ENCODE peak calls at places on chromosomes 6 and 20, in ten cellular contexts. One of them, this sample, is unnamed.

GRCh38 chr6:152094992-152095592 is 287.6 kb downstream of the ESR1 start:
- DNase-seq in nephron progenitor cell: no peak
- DNase-seq in activated T-cell treated with anti-CD3 and anti-CD28 coated beads, Interleukin-2, amount 50 U/mL, for 48 hours: peak; percentile 53
- DNase-seq in NCI-H774: no peak
- DNase-seq in frontal cortex: no peak
- DNase-seq in T-helper 1 cell: no peak
- DNase-seq in BJ: peak; percentile 99
- DNase-seq in endodermal cell: peak; percentile 60
- DNase-seq in HT-29: peak; percentile 74
- DNase-seq in CD4-positive, alpha-beta memory T cell: no peak
- DNase-seq in this sample: no peak

GRCh38 chr6:148761532-148761951 is 14.7 kb downstream of the UST start:
- DNase-seq in nephron progenitor cell: no peak
- DNase-seq in activated T-cell treated with anti-CD3 and anti-CD28 coated beads, Interleukin-2, amount 50 U/mL, for 48 hours: peak; percentile 40
- DNase-seq in NCI-H774: no peak
- DNase-seq in frontal cortex: no peak
- DNase-seq in T-helper 1 cell: peak; percentile 44
- DNase-seq in BJ: no peak
- DNase-seq in endodermal cell: peak; percentile 67
- DNase-seq in HT-29: no peak
- DNase-seq in CD4-positive, alpha-beta memory T cell: peak; percentile 72
- DNase-seq in this sample: no peak

GRCh38 chr6:46651006-46651405 is 1.6 kb downstream of the CYP39A1 start:
- DNase-seq in nephron progenitor cell: no peak
- DNase-seq in activated T-cell treated with anti-CD3 and anti-CD28 coated beads, Interleukin-2, amount 50 U/mL, for 48 hours: no peak
- DNase-seq in NCI-H774: no peak
- DNase-seq in frontal cortex: no peak
- DNase-seq in T-helper 1 cell: no peak
- DNase-seq in BJ: no peak
- DNase-seq in endodermal cell: no peak
- DNase-seq in HT-29: no peak
- DNase-seq in CD4-positive, alpha-beta memory T cell: no peak
- DNase-seq in this sample: no peak

GRCh38 chr6:152124432-152125074 is 317.1 kb downstream of the ESR1 start:
- DNase-seq in nephron progenitor cell: no peak
- DNase-seq in activated T-cell treated with anti-CD3 and anti-CD28 coated beads, Interleukin-2, amount 50 U/mL, for 48 hours: no peak
- DNase-seq in NCI-H774: no peak
- DNase-seq in frontal cortex: peak; percentile 28
- DNase-seq in T-helper 1 cell: no peak
- DNase-seq in BJ: peak; percentile 18
- DNase-seq in endodermal cell: no peak
- DNase-seq in HT-29: peak; percentile 56
- DNase-seq in CD4-positive, alpha-beta memory T cell: peak; percentile 34
- DNase-seq in this sample: peak; percentile 15

GRCh38 chr6:168563656-168564055 is 122.7 kb downstream of the SMOC2 start:
- DNase-seq in nephron progenitor cell: no peak
- DNase-seq in activated T-cell treated with anti-CD3 and anti-CD28 coated beads, Interleukin-2, amount 50 U/mL, for 48 hours: no peak
- DNase-seq in NCI-H774: no peak
- DNase-seq in frontal cortex: no peak
- DNase-seq in T-helper 1 cell: no peak
- DNase-seq in BJ: no peak
- DNase-seq in endodermal cell: peak; percentile 81
- DNase-seq in HT-29: no peak
- DNase-seq in CD4-positive, alpha-beta memory T cell: no peak
- DNase-seq in this sample: no peak

GRCh38 chr6:47687432-47687831 is 10.9 kb upstream of the ADGRF4 start:
- DNase-seq in nephron progenitor cell: no peak
- DNase-seq in activated T-cell treated with anti-CD3 and anti-CD28 coated beads, Interleukin-2, amount 50 U/mL, for 48 hours: no peak
- DNase-seq in NCI-H774: peak; percentile 17
- DNase-seq in frontal cortex: no peak
- DNase-seq in T-helper 1 cell: no peak
- DNase-seq in BJ: no peak
- DNase-seq in endodermal cell: no peak
- DNase-seq in HT-29: no peak
- DNase-seq in CD4-positive, alpha-beta memory T cell: no peak
- DNase-seq in this sample: no peak

GRCh38 chr6:142408409-142408808 is 106.6 kb downstream of the ADGRG6 start:
- DNase-seq in nephron progenitor cell: no peak
- DNase-seq in activated T-cell treated with anti-CD3 and anti-CD28 coated beads, Interleukin-2, amount 50 U/mL, for 48 hours: no peak
- DNase-seq in NCI-H774: no peak
- DNase-seq in frontal cortex: no peak
- DNase-seq in T-helper 1 cell: no peak
- DNase-seq in BJ: no peak
- DNase-seq in endodermal cell: no peak
- DNase-seq in HT-29: no peak
- DNase-seq in CD4-positive, alpha-beta memory T cell: no peak
- DNase-seq in this sample: no peak

GRCh38 chr20:51221791-51222408 is 199.0 kb upstream of the KCNG1 start:
- DNase-seq in nephron progenitor cell: peak; percentile 9
- DNase-seq in activated T-cell treated with anti-CD3 and anti-CD28 coated beads, Interleukin-2, amount 50 U/mL, for 48 hours: no peak
- DNase-seq in NCI-H774: no peak
- DNase-seq in frontal cortex: no peak
- DNase-seq in T-helper 1 cell: no peak
- DNase-seq in BJ: peak; percentile 23
- DNase-seq in endodermal cell: peak; percentile 91
- DNase-seq in HT-29: peak; percentile 24
- DNase-seq in CD4-positive, alpha-beta memory T cell: no peak
- DNase-seq in this sample: no peak

GRCh38 chr6:130421567-130421966 is 55.8 kb downstream of the TMEM200A start:
- DNase-seq in nephron progenitor cell: no peak
- DNase-seq in activated T-cell treated with anti-CD3 and anti-CD28 coated beads, Interleukin-2, amount 50 U/mL, for 48 hours: no peak
- DNase-seq in NCI-H774: no peak
- DNase-seq in frontal cortex: no peak
- DNase-seq in T-helper 1 cell: no peak
- DNase-seq in BJ: peak; percentile 29
- DNase-seq in endodermal cell: no peak
- DNase-seq in HT-29: no peak
- DNase-seq in CD4-positive, alpha-beta memory T cell: no peak
- DNase-seq in this sample: no peak

GRCh38 chr6:42028234-42029061 is 21.9 kb upstream of the TAF8 start:
- DNase-seq in nephron progenitor cell: no peak
- DNase-seq in activated T-cell treated with anti-CD3 and anti-CD28 coated beads, Interleukin-2, amount 50 U/mL, for 48 hours: no peak
- DNase-seq in NCI-H774: no peak
- DNase-seq in frontal cortex: no peak
- DNase-seq in T-helper 1 cell: no peak
- DNase-seq in BJ: no peak
- DNase-seq in endodermal cell: peak; percentile 81
- DNase-seq in HT-29: no peak
- DNase-seq in CD4-positive, alpha-beta memory T cell: no peak
- DNase-seq in this sample: no peak

GRCh38 chr6:150029276-150029675 is 3.9 kb upstream of the RAET1L start:
- DNase-seq in nephron progenitor cell: no peak
- DNase-seq in activated T-cell treated with anti-CD3 and anti-CD28 coated beads, Interleukin-2, amount 50 U/mL, for 48 hours: no peak
- DNase-seq in NCI-H774: no peak
- DNase-seq in frontal cortex: no peak
- DNase-seq in T-helper 1 cell: no peak
- DNase-seq in BJ: no peak
- DNase-seq in endodermal cell: no peak
- DNase-seq in HT-29: no peak
- DNase-seq in CD4-positive, alpha-beta memory T cell: no peak
- DNase-seq in this sample: no peak

GRCh38 chr6:80331522-80331921 is 225.1 kb downstream of the BCKDHB start:
- DNase-seq in nephron progenitor cell: no peak
- DNase-seq in activated T-cell treated with anti-CD3 and anti-CD28 coated beads, Interleukin-2, amount 50 U/mL, for 48 hours: no peak
- DNase-seq in NCI-H774: peak; percentile 82
- DNase-seq in frontal cortex: no peak
- DNase-seq in T-helper 1 cell: no peak
- DNase-seq in BJ: no peak
- DNase-seq in endodermal cell: no peak
- DNase-seq in HT-29: no peak
- DNase-seq in CD4-positive, alpha-beta memory T cell: no peak
- DNase-seq in this sample: peak; percentile 57

GRCh38 chr20:47220161-47220582 is 136.3 kb downstream of the ZMYND8 start:
- DNase-seq in nephron progenitor cell: peak; percentile 49
- DNase-seq in activated T-cell treated with anti-CD3 and anti-CD28 coated beads, Interleukin-2, amount 50 U/mL, for 48 hours: peak; percentile 74
- DNase-seq in NCI-H774: no peak
- DNase-seq in frontal cortex: no peak
- DNase-seq in T-helper 1 cell: peak; percentile 30
- DNase-seq in BJ: no peak
- DNase-seq in endodermal cell: peak; percentile 87
- DNase-seq in HT-29: peak; percentile 54
- DNase-seq in CD4-positive, alpha-beta memory T cell: peak; percentile 17
- DNase-seq in this sample: peak; percentile 75

GRCh38 chr6:10409160-10409765 is 5.6 kb downstream of the TFAP2A start:
- DNase-seq in nephron progenitor cell: no peak
- DNase-seq in activated T-cell treated with anti-CD3 and anti-CD28 coated beads, Interleukin-2, amount 50 U/mL, for 48 hours: no peak
- DNase-seq in NCI-H774: no peak
- DNase-seq in frontal cortex: no peak
- DNase-seq in T-helper 1 cell: no peak
- DNase-seq in BJ: no peak
- DNase-seq in endodermal cell: no peak
- DNase-seq in HT-29: no peak
- DNase-seq in CD4-positive, alpha-beta memory T cell: no peak
- DNase-seq in this sample: no peak

GRCh38 chr6:43989556-43990248 is 137.6 kb downstream of the MRPL14 start:
- DNase-seq in nephron progenitor cell: no peak
- DNase-seq in activated T-cell treated with anti-CD3 and anti-CD28 coated beads, Interleukin-2, amount 50 U/mL, for 48 hours: no peak
- DNase-seq in NCI-H774: no peak
- DNase-seq in frontal cortex: no peak
- DNase-seq in T-helper 1 cell: no peak
- DNase-seq in BJ: no peak
- DNase-seq in endodermal cell: no peak
- DNase-seq in HT-29: no peak
- DNase-seq in CD4-positive, alpha-beta memory T cell: no peak
- DNase-seq in this sample: no peak

GRCh38 chr6:7441048-7441775 is 51.6 kb downstream of the RIOK1 start:
- DNase-seq in nephron progenitor cell: no peak
- DNase-seq in activated T-cell treated with anti-CD3 and anti-CD28 coated beads, Interleukin-2, amount 50 U/mL, for 48 hours: no peak
- DNase-seq in NCI-H774: no peak
- DNase-seq in frontal cortex: no peak
- DNase-seq in T-helper 1 cell: no peak
- DNase-seq in BJ: no peak
- DNase-seq in endodermal cell: no peak
- DNase-seq in HT-29: no peak
- DNase-seq in CD4-positive, alpha-beta memory T cell: no peak
- DNase-seq in this sample: no peak

GRCh38 chr6:38169826-38170526 is 350.4 kb downstream of the ZFAND3 start:
- DNase-seq in nephron progenitor cell: no peak
- DNase-seq in activated T-cell treated with anti-CD3 and anti-CD28 coated beads, Interleukin-2, amount 50 U/mL, for 48 hours: no peak
- DNase-seq in NCI-H774: peak; percentile 81
- DNase-seq in frontal cortex: no peak
- DNase-seq in T-helper 1 cell: no peak
- DNase-seq in BJ: no peak
- DNase-seq in endodermal cell: peak; percentile 77
- DNase-seq in HT-29: no peak
- DNase-seq in CD4-positive, alpha-beta memory T cell: no peak
- DNase-seq in this sample: no peak

GRCh38 chr6:133092199-133092598 is 149.0 kb upstream of the EYA4 start:
- DNase-seq in nephron progenitor cell: no peak
- DNase-seq in activated T-cell treated with anti-CD3 and anti-CD28 coated beads, Interleukin-2, amount 50 U/mL, for 48 hours: no peak
- DNase-seq in NCI-H774: no peak
- DNase-seq in frontal cortex: no peak
- DNase-seq in T-helper 1 cell: no peak
- DNase-seq in BJ: no peak
- DNase-seq in endodermal cell: no peak
- DNase-seq in HT-29: no peak
- DNase-seq in CD4-positive, alpha-beta memory T cell: no peak
- DNase-seq in this sample: no peak